ENCODE peak calls at places on chromosomes 1 and 21, in ten cellular contexts. P is RWPE1; C is stimulated activated CD4-positive, alpha-beta T cell treated with anti-CD3 and anti-CD28 coated beads, Interleukin-2, amount 100 ng/mL, for 48 hours; Q is PC-3; F is activated CD4-positive, alpha-beta T cell treated with anti-CD3 and anti-CD28 coated beads, Interleukin-2, amount 50 U/mL, for 48 hours; G is stimulated activated CD8-positive, alpha-beta memory T cell treated with anti-CD3 and anti-CD28 coated beads, Interleukin-15, amount 100 ng/mL, for 24 hours; O is stimulated activated naive CD4-positive, alpha-beta T cell treated with Interleukin-2 at 50 U/mL for 16 hours; T is activated CD8-positive, alpha-beta memory T cell treated with anti-CD3 and anti-CD28 coated beads, Interleukin-2, amount 50 U/mL, for 48 hours; X is SHP77; J is K562. I is an unnamed sample.

GRCh38 chr21:46183910-46184624 is at the start of gene SPATC1L:
- DNase-seq in Q (peak), P (peak), G (peak), T (peak), F (peak), C (peak), O (no peak), J (peak), X (peak), I (no peak)

GRCh38 chr1:182478238-182478637 is 28.3 kb downstream of the RGSL1 start:
- DNase-seq in J (no peak), X (no peak), C (no peak), P (no peak), G (no peak), T (no peak), Q (no peak), F (no peak), O (no peak), I (no peak)

GRCh38 chr1:50348449-50349241 is 74.6 kb downstream of the DMRTA2 start:
- DNase-seq in J (peak), G (no peak), O (peak), Q (peak), C (peak), F (peak), X (peak), P (peak), T (peak), I (peak)

GRCh38 chr1:156233421-156234127 is 8.4 kb upstream of the BGLAP start:
- DNase-seq in Q (peak), J (peak), X (no peak), O (no peak), T (no peak), P (no peak), C (no peak), F (no peak), G (no peak), I (no peak)

GRCh38 chr1:108816049-108816882 is 40.6 kb downstream of the AKNAD1 start:
- DNase-seq in C (no peak), F (no peak), P (peak), J (peak), G (no peak), O (no peak), T (no peak), X (peak), Q (peak), I (peak)

GRCh38 chr1:6593810-6594209 is 8.9 kb downstream of the KLHL21 start:
- DNase-seq in C (no peak), G (no peak), T (no peak), O (no peak), P (no peak), F (no peak), J (no peak), X (no peak), Q (no peak), I (no peak)

GRCh38 chr1:33060579-33061083 is 20.3 kb upstream of the AZIN2 start:
- DNase-seq in Q (peak), T (no peak), O (no peak), F (no peak), G (no peak), X (no peak), J (no peak), C (no peak), P (peak), I (peak)

GRCh38 chr1:156858555-156858956 is 361 bp downstream of the INSRR start:
- DNase-seq in X (no peak), G (no peak), P (no peak), T (no peak), F (no peak), O (no peak), Q (no peak), J (peak), C (no peak), I (no peak)

GRCh38 chr1:30379684-30380624 is 343.4 kb downstream of the MATN1 start:
- DNase-seq in J (peak), F (peak), T (peak), G (no peak), X (peak), O (no peak), P (peak), Q (peak), C (peak), I (peak)

GRCh38 chr21:34782666-34783365 is 114.0 kb downstream of the CLIC6 start:
- DNase-seq in Q (no peak), X (no peak), P (no peak), F (no peak), C (no peak), J (no peak), T (no peak), O (no peak), G (no peak), I (no peak)

GRCh38 chr1:177137814-177138213 is 26.7 kb downstream of the ASTN1 start:
- DNase-seq in T (no peak), X (no peak), O (no peak), Q (no peak), F (no peak), G (no peak), C (no peak), J (no peak), P (no peak), I (no peak)